ENCODE peak calls at places on chromosomes 11 and 22, in six cellular contexts. Y is pancreas, N is fibroblast of pulmonary artery, Z is fibroblast of the aortic adventitia, L is BJ, F is brain microvascular endothelial cell. T is an unnamed sample.

GRCh38 chr11:72333657-72334056 is 89.7 kb upstream of the PHOX2A start:
- DNase-seq in Y (no peak), L (no peak), Z (peak), N (peak), F (no peak), T (no peak)

GRCh38 chr11:68146010-68146540 is 24.9 kb upstream of the CHKA start:
- DNase-seq in N (no peak), Y (peak), F (no peak), L (no peak), Z (no peak), T (no peak)

GRCh38 chr11:34299284-34299961 is 58.4 kb downstream of the ABTB2 start:
- DNase-seq in N (no peak), Z (no peak), Y (no peak), F (no peak), L (no peak), T (no peak)

GRCh38 chr11:28566643-28567042 is 458.5 kb downstream of the METTL15 start:
- DNase-seq in Z (peak), Y (peak), N (peak), F (peak), L (peak), T (peak)

GRCh38 chr11:66106786-66107599 is 36.9 kb downstream of the PACS1 start:
- DNase-seq in N (peak), F (no peak), Z (no peak), L (no peak), Y (no peak), T (no peak)

GRCh38 chr11:123202155-123202714 is 7.2 kb upstream of the CLMP start:
- DNase-seq in N (peak), Z (peak), L (no peak), F (peak), Y (no peak), T (peak)

GRCh38 chr11:60905551-60906113 is 753 bp downstream of the PRPF19 start:
- DNase-seq in L (no peak), F (no peak), Y (no peak), N (peak), Z (peak), T (peak)

GRCh38 chr11:122210378-122210995 is 94.5 kb upstream of the BLID start:
- DNase-seq in L (no peak), Y (no peak), Z (peak), N (no peak), F (no peak), T (no peak)

GRCh38 chr22:46830841-46831240 is 68.4 kb downstream of the TBC1D22A start:
- DNase-seq in F (peak), L (no peak), Y (no peak), N (no peak), Z (no peak), T (no peak)

DNA sequence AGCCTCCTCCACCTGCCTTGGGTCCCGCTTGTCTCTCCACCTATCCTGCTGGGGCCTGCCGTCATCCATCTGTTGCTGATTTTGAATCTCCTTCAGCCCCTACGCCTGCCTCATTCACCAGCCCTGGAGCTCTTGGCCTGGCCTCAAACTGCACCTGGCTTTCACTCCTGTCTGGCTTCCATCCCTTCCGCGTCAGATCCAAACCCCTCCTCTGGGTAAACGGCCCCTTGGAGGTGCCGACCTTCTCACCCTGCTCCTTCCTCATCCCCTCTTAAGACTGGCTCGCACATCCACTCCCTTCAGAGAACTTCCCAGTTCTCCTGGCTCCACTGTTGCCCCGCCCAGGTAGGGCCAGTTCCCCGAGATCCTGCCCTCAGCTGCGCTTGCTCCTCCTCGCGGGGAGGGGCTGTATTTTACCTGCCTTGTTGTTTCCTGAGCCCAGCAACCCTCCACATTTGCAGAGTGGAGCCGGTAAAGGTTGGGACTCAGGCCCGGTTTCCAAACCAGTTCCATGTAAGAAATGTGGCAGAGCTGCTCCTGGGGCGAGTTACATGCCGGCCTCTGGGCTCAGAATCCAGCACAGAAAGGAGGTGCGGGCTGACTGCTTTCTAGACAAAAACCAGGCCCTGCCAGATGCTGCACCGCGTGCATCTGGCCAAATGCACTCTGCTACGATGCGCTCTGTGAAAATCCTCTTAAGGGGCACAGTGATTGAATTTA is 13.9 kb upstream of the SHANK2 start:
- DNase-seq in F (no peak), Y (no peak), Z (no peak), L (no peak), N (no peak), T (no peak)
- H3K4me3 ChIP-seq in F (no peak), Y (no peak), Z (no peak), L (no peak), N (no peak), T (no peak)

GRCh38 chr22:17201285-17201945 is 17.8 kb downstream of the ADA2 start:
- DNase-seq in F (no peak), L (no peak), Y (no peak), Z (peak), N (peak), T (peak)

GRCh38 chr22:17198188-17199130 is 20.8 kb downstream of the ADA2 start:
- DNase-seq in Z (peak), N (peak), L (no peak), F (no peak), Y (no peak), T (no peak)

GRCh38 chr22:17194213-17194612 is 25.0 kb downstream of the ADA2 start:
- DNase-seq in F (no peak), Y (no peak), L (no peak), Z (no peak), N (no peak), T (no peak)

GRCh38 chr22:17199131-17199731 is 20.0 kb downstream of the ADA2 start:
- DNase-seq in F (no peak), Y (no peak), N (peak), Z (peak), L (no peak), T (peak)
- H3K4me3 ChIP-seq in F (peak), Y (peak), N (peak), Z (peak), L (peak), T (peak)

DNA sequence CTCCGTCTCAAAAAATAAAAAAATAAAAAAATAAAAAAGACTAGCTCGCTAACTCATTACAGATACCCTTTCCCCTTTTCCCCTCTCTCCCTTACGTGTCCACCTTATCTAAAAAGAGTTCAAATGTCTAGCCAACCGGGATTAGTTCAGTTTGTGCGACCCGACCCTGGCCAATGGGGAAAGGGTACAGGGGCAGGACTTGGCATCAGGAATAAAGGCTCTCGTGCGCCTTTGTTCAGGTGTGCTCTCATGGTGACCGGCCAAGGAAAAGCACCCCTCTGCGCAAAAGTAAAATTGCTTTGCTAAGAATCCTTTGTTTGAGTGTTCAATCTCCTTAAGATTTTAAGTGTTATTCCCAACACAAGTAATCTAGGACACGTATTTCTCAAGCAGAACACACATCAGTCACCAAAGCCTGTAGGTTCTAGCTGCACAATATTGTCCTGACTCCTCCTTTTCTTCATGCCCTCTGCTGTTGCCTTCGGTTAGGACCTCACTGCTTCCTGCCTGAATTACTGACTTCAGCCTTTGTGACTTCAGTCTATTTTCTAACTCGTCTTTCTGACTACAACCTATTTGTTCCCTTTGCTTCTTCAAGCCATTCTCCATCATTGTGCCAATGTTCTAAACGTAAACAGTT is 20.7 kb upstream of the CECR2 start:
- DNase-seq in L (no peak), N (no peak), Y (no peak), Z (no peak), F (no peak), T (no peak)
- H3K4me3 ChIP-seq in L (no peak), N (no peak), Y (no peak), Z (no peak), F (no peak), T (no peak)

DNA sequence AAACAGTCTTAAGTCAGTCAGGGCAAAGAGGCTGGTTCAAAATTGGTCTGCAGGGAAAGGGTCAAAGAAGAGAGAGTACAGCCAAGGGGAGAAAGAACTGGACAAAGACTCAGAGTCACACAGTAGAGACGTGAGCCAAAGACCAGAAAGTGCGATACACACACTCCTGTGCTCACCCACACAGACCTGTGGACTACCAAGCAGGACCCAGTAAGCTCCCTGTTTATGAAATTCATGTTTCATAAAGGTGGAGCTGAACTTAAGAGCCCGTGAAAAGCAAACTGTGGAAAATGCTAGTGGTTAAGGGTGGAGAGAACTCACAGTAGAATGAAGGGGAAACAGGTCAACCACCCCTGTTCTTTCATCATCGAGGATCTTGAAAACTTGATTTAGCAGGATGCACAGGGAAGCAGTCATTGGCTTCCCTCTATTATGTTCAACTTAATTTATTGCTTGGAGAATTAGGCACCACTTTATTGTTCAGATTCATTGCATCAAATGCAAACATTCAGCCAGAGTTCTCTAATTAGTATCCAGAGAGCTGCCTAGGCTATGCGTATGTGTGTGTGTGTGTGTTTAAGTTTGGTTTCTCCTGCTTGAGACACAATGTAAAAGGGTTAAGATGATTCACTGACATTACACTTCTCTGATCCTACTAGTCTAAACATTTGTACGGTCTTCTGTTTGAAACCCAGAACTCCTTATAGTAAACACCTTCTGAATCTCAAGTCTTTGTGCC is 160.9 kb upstream of the MTMR2 start:
- DNase-seq in L (no peak), Y (no peak), N (no peak), Z (no peak), F (no peak), T (no peak)
- H3K4me3 ChIP-seq in L (no peak), Y (no peak), N (no peak), Z (no peak), F (no peak), T (no peak)

GRCh38 chr11:59102259-59102765 is 4.7 kb upstream of the FAM111B start:
- DNase-seq in Z (peak), N (peak), L (no peak), F (peak), Y (peak), T (peak)
- H3K4me3 ChIP-seq in Z (peak), N (peak), L (peak), F (peak), Y (peak), T (peak)

GRCh38 chr11:6474806-6475500 is 1.2 kb upstream of the TRIM3 start:
- DNase-seq in F (no peak), Y (no peak), Z (no peak), N (no peak), L (no peak), T (no peak)

GRCh38 chr11:6473481-6474422 is at the start of gene TRIM3:
- DNase-seq in F (peak), N (peak), Y (peak), Z (peak), L (peak), T (peak)

GRCh38 chr11:6475936-6476335 is 2.2 kb upstream of the TRIM3 start:
- DNase-seq in F (no peak), Y (peak), Z (no peak), L (no peak), N (no peak), T (no peak)

GRCh38 chr11:6474423-6474792 is 667 bp upstream of the TRIM3 start:
- DNase-seq in L (no peak), Z (no peak), F (no peak), Y (no peak), N (no peak), T (no peak)

DNA sequence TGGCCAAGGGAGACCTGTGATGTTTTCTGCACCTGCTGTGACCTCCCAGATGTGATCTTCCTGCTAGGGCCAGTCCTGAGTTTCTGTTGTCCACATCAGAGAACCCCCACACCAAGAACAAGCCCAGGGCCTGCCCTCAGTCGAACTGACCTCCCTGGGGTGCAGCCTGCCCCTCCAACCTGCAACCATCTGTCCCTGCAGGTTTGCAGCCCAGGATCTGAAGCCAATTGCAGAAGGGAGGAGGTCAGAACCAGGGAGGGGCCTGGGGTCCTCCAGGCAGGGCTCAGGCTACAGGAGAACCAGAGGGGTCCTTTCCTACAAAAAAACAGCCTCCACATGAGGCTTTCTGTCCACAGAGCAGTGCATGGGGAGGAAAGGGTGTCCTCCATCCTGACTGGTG is 807 bp downstream of the TRIM3 start:
- DNase-seq in Z (no peak), N (no peak), Y (no peak), F (no peak), L (no peak), T (no peak)
- H3K4me3 ChIP-seq in Z (peak), N (peak), Y (peak), F (peak), L (peak), T (peak)

T was measured in fibroblast of villous mesenchyme.